ENCODE peak calls at places on chromosomes 12 and 14, in ten cellular contexts. J is adrenal gland, M is heart left ventricle, I is brain microvascular endothelial cell, Y is aorta, H is keratinocyte, V is AG04450, G is cardiac muscle cell, Z is esophagus squamous epithelium, X is GM12878. L is an unnamed sample.

GRCh38 chr14:75016815-75017214 is 14.1 kb downstream of the EIF2B2 start:
- DNase-seq in J (no peak), M (no peak), I (no peak), Y (no peak), H (no peak), V (no peak), G (no peak), Z (no peak), X (no peak), L (no peak)

GRCh38 chr12:94175763-94176660 is 27.6 kb downstream of the PLXNC1 start:
- DNase-seq in J (no peak), M (no peak), I (no peak), Y (no peak), H (no peak), V (no peak), G (no peak), Z (no peak), X (no peak), L (no peak)

GRCh38 chr12:10652192-10652591 is 21.7 kb downstream of the STYK1 start:
- DNase-seq in J (no peak), M (no peak), I (no peak), Y (no peak), H (no peak), V (no peak), G (no peak), Z (no peak), X (no peak), L (no peak)

GRCh38 chr14:45038256-45038655 is 45.7 kb upstream of the PRPF39 start:
- DNase-seq in J (no peak), M (no peak), I (no peak), Y (no peak), H (no peak), V (no peak), G (no peak), Z (no peak), X (no peak), L (no peak)

GRCh38 chr12:116969615-116970575 is 59.1 kb downstream of the FBXW8 start:
- DNase-seq in J (peak), M (peak), I (no peak), Y (no peak), H (no peak), V (no peak), G (no peak), Z (no peak), X (no peak), L (peak)

GRCh38 chr12:645563-646071 is 17.6 kb downstream of the NINJ2 start:
- DNase-seq in J (peak), M (peak), I (peak), Y (peak), H (no peak), V (no peak), G (peak), Z (no peak), X (no peak), L (peak)

GRCh38 chr12:45789025-45789424 is 59.5 kb downstream of the ARID2 start:
- DNase-seq in J (no peak), M (no peak), I (peak), Y (no peak), H (no peak), V (no peak), G (no peak), Z (no peak), X (no peak), L (no peak)

GRCh38 chr12:132178801-132179401 is 34.6 kb downstream of the NOC4L start:
- DNase-seq in J (no peak), M (no peak), I (no peak), Y (peak), H (no peak), V (no peak), G (no peak), Z (no peak), X (no peak), L (no peak)

GRCh38 chr12:108519558-108519957 is 4.5 kb downstream of the FICD start:
- DNase-seq in J (no peak), M (no peak), I (no peak), Y (no peak), H (no peak), V (no peak), G (no peak), Z (no peak), X (no peak), L (no peak)

GRCh38 chr12:45284096-45284901 is 68.4 kb downstream of the ANO6 start:
- DNase-seq in J (no peak), M (no peak), I (peak), Y (no peak), H (no peak), V (peak), G (peak), Z (no peak), X (no peak), L (no peak)

GRCh38 chr12:57224278-57224972 is 5.1 kb upstream of the SHMT2 start:
- DNase-seq in J (no peak), M (no peak), I (no peak), Y (no peak), H (no peak), V (no peak), G (no peak), Z (no peak), X (no peak), L (no peak)

GRCh38 chr14:95979339-95980042 is 59.7 kb upstream of the C14orf132 start:
- DNase-seq in J (no peak), M (no peak), I (no peak), Y (no peak), H (no peak), V (no peak), G (peak), Z (no peak), X (no peak), L (no peak)

GRCh38 chr14:103854822-103855733 is 7.7 kb upstream of the PPP1R13B start:
- DNase-seq in J (no peak), M (peak), I (no peak), Y (no peak), H (no peak), V (no peak), G (peak), Z (no peak), X (no peak), L (no peak)

GRCh38 chr14:58296731-58297130 is 1.6 kb upstream of the ARID4A start:
- DNase-seq in J (no peak), M (no peak), I (no peak), Y (no peak), H (no peak), V (no peak), G (no peak), Z (no peak), X (no peak), L (no peak)

GRCh38 chr12:21751517-21751916 is 23.0 kb downstream of the KCNJ8 start:
- DNase-seq in J (no peak), M (peak), I (peak), Y (no peak), H (no peak), V (peak), G (no peak), Z (no peak), X (no peak), L (no peak)
- H3K27ac ChIP-seq in J (no peak), M (peak), I (peak), Y (no peak), H (no peak), V (no peak), G (no peak), Z (no peak), X (no peak), L (no peak)

GRCh38 chr12:105040476-105040875 is 43.8 kb downstream of the ALDH1L2 start:
- DNase-seq in J (no peak), M (no peak), I (no peak), Y (no peak), H (no peak), V (no peak), G (no peak), Z (no peak), X (no peak), L (no peak)

GRCh38 chr12:105041186-105041585 is 43.1 kb downstream of the ALDH1L2 start:
- DNase-seq in J (no peak), M (no peak), I (no peak), Y (no peak), H (no peak), V (no peak), G (no peak), Z (no peak), X (no peak), L (no peak)

GRCh38 chr12:105033851-105034250 is 47.7 kb downstream of the NOPCHAP1 start:
- DNase-seq in J (no peak), M (no peak), I (no peak), Y (no peak), H (no peak), V (no peak), G (no peak), Z (no peak), X (no peak), L (no peak)

GRCh38 chr12:105032703-105033357 is 46.7 kb downstream of the NOPCHAP1 start:
- DNase-seq in J (no peak), M (no peak), I (no peak), Y (no peak), H (no peak), V (no peak), G (peak), Z (no peak), X (no peak), L (no peak)

DNA sequence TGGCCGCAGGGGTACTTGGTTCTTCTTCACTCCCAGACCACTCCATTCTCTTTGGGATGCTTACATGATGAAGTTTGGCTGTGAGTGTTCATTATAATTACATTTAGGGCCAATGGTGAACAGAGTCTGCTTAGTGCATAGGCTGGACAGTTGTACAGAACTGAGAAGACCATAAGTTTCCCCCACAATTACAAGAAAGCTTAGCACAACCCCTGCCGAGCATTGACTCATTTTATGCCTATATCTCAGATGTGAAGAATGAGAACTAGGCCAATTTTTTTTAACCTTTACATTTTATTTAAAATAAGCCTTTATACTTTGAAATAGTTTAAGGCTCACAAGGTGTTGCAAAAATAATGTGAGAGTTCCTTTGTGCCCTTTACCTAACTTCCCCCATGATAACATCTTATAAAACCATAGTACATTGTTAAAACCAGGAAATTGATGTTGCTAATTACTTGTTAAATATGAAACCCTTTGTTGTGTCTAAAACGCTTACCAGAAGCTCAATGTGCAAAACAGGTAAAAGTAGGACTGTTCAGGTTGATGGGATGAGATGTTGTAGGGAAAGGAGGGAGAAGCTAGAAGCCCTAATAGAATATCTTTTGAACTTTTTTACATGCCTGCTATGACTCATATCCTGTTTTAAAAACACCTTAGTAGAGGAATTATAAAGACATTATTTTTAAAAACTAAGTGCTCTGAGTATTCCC is 47.2 kb downstream of the ALDH1L2 start:
- DNase-seq in J (no peak), M (no peak), I (no peak), Y (no peak), H (no peak), V (no peak), G (no peak), Z (no peak), X (no peak), L (no peak)
- H3K27ac ChIP-seq in J (no peak), M (peak), I (no peak), Y (no peak), H (no peak), V (no peak), G (no peak), Z (no peak), X (peak), L (no peak)

DNA sequence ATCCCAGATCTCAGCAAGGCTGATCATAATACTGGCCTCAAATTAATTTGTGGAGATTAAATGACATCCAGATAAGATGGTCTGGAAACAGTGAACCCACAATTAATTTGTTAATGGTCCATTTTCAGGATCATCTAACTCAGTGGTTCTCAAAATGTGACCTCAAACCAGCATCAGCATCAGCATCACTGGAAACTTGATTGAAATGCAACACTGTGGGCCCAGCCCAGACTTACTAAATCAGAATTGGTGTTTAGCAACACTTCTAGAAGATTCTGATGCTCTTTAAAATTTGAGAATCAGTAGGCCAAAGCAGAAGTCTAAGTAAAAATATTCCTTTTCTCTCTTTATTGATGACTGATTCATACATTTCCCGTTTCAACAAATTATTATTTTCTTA is 10.7 kb upstream of the KRT82 start:
- DNase-seq in J (no peak), M (no peak), I (no peak), Y (no peak), H (no peak), V (no peak), G (no peak), Z (no peak), X (no peak), L (no peak)
- H3K27ac ChIP-seq in J (no peak), M (no peak), I (no peak), Y (no peak), H (peak), V (no peak), G (no peak), Z (peak), X (no peak), L (peak)

GRCh38 chr12:99370742-99371141 is 276.8 kb upstream of the GARIN6 start:
- DNase-seq in J (no peak), M (no peak), I (no peak), Y (no peak), H (no peak), V (no peak), G (no peak), Z (no peak), X (no peak), L (no peak)
- H3K27ac ChIP-seq in J (no peak), M (no peak), I (no peak), Y (no peak), H (no peak), V (no peak), G (no peak), Z (no peak), X (no peak), L (no peak)

GRCh38 chr14:64294672-64295413 is 672 bp upstream of the ESR2 start:
- DNase-seq in J (peak), M (peak), I (peak), Y (peak), H (no peak), V (peak), G (peak), Z (peak), X (peak), L (peak)
- H3K27ac ChIP-seq in J (no peak), M (no peak), I (no peak), Y (no peak), H (no peak), V (no peak), G (no peak), Z (no peak), X (no peak), L (no peak)